ENCODE peak calls at places on chromosomes 3 and 15, in seven cellular contexts. T is AG04449, S is fibroblast of the aortic adventitia, B is H9, W is left lung, P is fibroblast of villous mesenchyme, J is hepatocyte. R is an unnamed sample.

GRCh38 chr15:64009798-64010241 is 36.5 kb downstream of the DAPK2 start:
- DNase-seq in W (no peak), T (no peak), J (no peak), P (no peak), S (peak), B (no peak), R (no peak)

GRCh38 chr3:169931747-169932520 is 20.6 kb downstream of the SAMD7 start:
- DNase-seq in B (no peak), P (no peak), S (no peak), T (no peak), W (no peak), J (no peak), R (peak)

GRCh38 chr3:77815467-77815866 is 775.6 kb downstream of the ROBO2 start:
- DNase-seq in B (peak), W (no peak), P (no peak), J (no peak), S (no peak), T (no peak), R (no peak)

GRCh38 chr15:71565636-71566160 is 244.7 kb upstream of the NR2E3 start:
- DNase-seq in J (no peak), S (no peak), B (no peak), W (no peak), P (peak), T (no peak), R (no peak)

GRCh38 chr15:101294731-101295606 is at the start of gene SNRPA1:
- DNase-seq in P (peak), S (peak), W (peak), T (peak), B (peak), J (peak), R (peak)

GRCh38 chr3:116939091-116939490 is 229.5 kb downstream of the TUSC7 start:
- DNase-seq in T (no peak), W (no peak), S (no peak), B (peak), J (no peak), P (no peak), R (no peak)

GRCh38 chr3:46312996-46313395 is 40.9 kb upstream of the CCR2 start:
- DNase-seq in W (peak), J (peak), T (no peak), P (peak), B (no peak), S (peak), R (no peak)

GRCh38 chr3:129305592-129306091 is 27.0 kb downstream of the HMCES start:
- DNase-seq in S (peak), W (peak), P (peak), T (no peak), J (peak), B (peak), R (peak)

GRCh38 chr15:74799843-74800558 is 12.6 kb upstream of the LMAN1L start:
- DNase-seq in P (peak), B (peak), W (peak), T (no peak), J (peak), S (peak), R (peak)

GRCh38 chr15:92077353-92078080 is 224.0 kb downstream of the SLCO3A1 start:
- DNase-seq in J (peak), W (peak), S (peak), P (peak), T (no peak), B (peak), R (no peak)

GRCh38 chr3:2354702-2355101 is 256.0 kb downstream of the CNTN4 start:
- DNase-seq in S (peak), P (peak), W (no peak), J (peak), B (peak), T (no peak), R (no peak)

GRCh38 chr3:38453075-38453913 is at the start of gene ACVR2B:
- DNase-seq in W (peak), P (peak), T (no peak), J (peak), S (peak), B (peak), R (peak)

GRCh38 chr3:95655363-95655986 is 1158.9 kb upstream of the EPHA6 start:
- DNase-seq in S (no peak), P (no peak), W (no peak), J (no peak), B (no peak), T (no peak), R (no peak)

GRCh38 chr3:57127849-57128566 is 37.1 kb downstream of the IL17RD start:
- DNase-seq in W (no peak), J (peak), S (peak), T (no peak), P (peak), B (no peak), R (no peak)

GRCh38 chr15:22786868-22787698 is 639 bp downstream of the NIPA1 start:
- DNase-seq in T (no peak), W (no peak), P (peak), J (peak), B (peak), S (peak), R (peak)

GRCh38 chr3:153338487-153338886 is 176.5 kb downstream of the RAP2B start:
- DNase-seq in S (peak), P (peak), W (no peak), T (peak), J (no peak), B (no peak), R (no peak)

GRCh38 chr3:111735271-111735758 is 123.8 kb upstream of the PHLDB2 start:
- DNase-seq in J (peak), P (peak), T (peak), S (peak), B (no peak), W (no peak), R (no peak)

DNA sequence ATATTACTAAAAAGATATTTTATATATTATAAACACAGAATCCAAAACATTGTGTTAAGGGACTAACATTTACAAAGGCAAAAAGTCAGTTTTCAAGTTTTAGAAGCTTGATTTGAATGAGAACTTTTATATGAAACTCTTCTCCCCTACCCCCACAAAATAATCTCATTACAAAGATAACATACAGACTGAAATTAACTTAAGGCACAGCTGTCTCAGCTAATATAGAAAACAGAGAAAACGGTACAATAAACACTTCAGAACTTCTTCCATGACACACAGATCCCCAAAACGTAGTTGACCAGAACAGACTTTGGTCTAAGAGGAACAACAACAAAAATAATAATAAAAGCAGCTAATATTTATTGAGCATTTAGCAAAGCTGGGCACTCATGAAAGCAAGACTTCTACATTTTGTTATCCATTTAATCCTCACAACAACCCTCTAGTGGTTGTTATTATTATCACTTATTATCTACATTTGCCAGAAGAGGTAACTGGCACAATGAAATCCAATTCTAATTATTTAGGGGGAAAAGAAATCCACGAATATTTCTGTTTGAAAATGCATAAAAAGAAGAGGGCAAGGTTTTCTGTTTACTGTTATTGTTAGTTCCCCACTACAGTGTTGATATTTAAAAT is 68.1 kb downstream of the PFN2 start:
- DNase-seq in P (no peak), T (no peak), S (peak), B (no peak), J (no peak), W (no peak), R (no peak)
- TF ChIP-seq CTCF in P (peak), T (no peak), S (peak), B (no peak), J (no peak), W (no peak), R (no peak)

GRCh38 chr3:141070727-141071357 is 19.7 kb downstream of the SPSB4 start:
- DNase-seq in W (no peak), S (no peak), J (no peak), B (peak), P (no peak), T (no peak), R (no peak)

GRCh38 chr3:141067559-141067958 is 16.4 kb downstream of the SPSB4 start:
- DNase-seq in W (no peak), S (no peak), J (no peak), B (no peak), T (no peak), P (no peak), R (no peak)

GRCh38 chr3:141071681-141072260 is 20.6 kb downstream of the SPSB4 start:
- DNase-seq in J (no peak), T (no peak), P (no peak), W (no peak), B (no peak), S (no peak), R (no peak)

GRCh38 chr3:141072950-141073349 is 21.8 kb downstream of the SPSB4 start:
- DNase-seq in B (no peak), J (no peak), S (no peak), P (no peak), W (no peak), T (no peak), R (no peak)

DNA sequence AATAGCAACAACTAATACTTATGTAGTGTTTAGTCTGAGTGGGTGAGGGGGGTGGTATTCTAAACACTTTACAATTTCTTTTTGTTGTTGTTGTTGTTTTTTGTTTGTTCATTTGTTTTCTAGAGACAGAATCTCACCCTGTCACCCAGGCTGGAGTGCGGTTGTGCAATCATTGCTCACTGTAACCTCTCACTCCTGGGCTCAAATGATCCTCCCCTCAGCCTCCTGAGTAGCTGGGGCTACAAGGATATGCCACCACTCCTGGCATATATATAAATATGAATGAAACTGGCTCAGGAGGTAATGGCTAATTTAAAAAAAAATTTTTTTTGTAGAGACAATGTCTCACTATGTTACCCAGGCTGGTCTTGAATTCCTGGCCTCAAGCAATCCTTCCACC is 19.1 kb downstream of the SPSB4 start:
- DNase-seq in W (no peak), B (no peak), T (no peak), S (no peak), J (no peak), P (no peak), R (no peak)
- TF ChIP-seq CTCF in W (no peak), B (no peak), T (no peak), S (no peak), J (no peak), P (no peak), R (no peak)

DNA sequence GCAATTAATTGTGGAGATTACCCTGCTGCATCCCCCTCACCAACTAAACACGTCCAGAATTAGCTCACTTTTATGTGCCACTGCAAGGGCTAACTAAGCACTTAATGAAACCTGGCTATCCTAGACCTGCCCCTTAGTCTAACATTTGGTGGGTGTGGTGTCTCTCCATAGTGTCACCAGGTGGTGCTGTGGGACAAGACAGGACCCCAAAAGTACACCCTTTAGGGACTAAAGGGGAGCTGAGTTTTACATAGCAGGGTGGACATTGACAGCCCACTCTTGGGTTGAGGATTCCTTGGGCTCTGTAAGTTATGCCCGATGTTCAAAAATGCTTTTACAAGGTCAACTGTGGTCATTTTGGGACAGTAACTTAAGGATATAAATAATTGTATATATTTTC is 5.7 kb downstream of the DUT start:
- DNase-seq in W (no peak), J (no peak), S (peak), B (peak), P (no peak), T (no peak), R (no peak)
- TF ChIP-seq CTCF in W (no peak), J (peak), S (peak), B (peak), P (peak), T (peak), R (no peak)

DNA sequence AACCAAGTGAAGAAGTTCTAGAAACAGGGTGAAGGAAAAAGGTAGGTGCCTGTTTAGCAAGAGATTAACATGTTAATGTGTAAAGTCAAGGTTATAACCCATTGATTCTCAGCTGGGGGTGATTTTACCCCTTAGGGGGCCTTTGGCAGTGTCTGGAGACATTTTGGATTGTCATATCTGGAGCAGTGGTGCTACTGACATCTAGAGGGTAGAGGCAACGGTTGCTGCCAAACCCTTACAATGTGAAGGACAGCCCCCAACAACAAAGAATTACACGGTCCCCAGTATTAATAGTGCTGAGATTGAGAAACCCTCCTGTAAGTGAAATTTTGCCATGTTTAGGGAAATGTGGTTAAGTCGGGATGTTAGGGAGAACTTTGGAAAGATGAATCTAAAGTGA is 74.7 kb downstream of the CRYBG3 start:
- DNase-seq in W (no peak), S (no peak), J (no peak), B (no peak), P (no peak), T (no peak), R (no peak)
- TF ChIP-seq CTCF in W (no peak), S (no peak), J (no peak), B (peak), P (no peak), T (no peak), R (no peak)

DNA sequence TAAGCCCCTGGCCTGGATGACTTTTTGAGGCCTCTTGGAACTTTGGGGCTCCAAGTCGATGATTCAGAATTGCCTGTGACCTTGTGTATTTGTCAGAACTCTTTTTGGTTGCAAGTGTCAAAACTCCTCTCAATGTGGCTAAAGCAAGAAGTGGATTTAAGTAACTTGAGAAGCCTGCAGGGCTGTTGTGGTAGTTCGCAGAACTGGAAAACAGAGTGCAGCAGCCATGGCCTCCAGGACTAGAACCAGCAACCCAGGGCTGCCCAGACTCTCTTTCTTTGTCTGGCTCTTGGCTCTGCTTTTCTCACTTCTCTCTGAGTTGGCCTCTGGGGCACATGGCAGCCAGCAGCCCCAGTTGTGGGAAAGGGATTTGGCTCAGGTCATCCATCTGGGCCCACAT is 59.0 kb downstream of the BHLHE40 start:
- DNase-seq in S (no peak), J (no peak), P (no peak), T (no peak), B (no peak), W (no peak), R (no peak)
- TF ChIP-seq CTCF in S (no peak), J (no peak), P (no peak), T (no peak), B (no peak), W (no peak), R (no peak)

GRCh38 chr3:194313642-194314430 is 37.3 kb downstream of the CPN2 start:
- DNase-seq in J (no peak), P (no peak), W (no peak), S (peak), B (no peak), T (no peak), R (no peak)
- TF ChIP-seq CTCF in J (no peak), P (no peak), W (no peak), S (no peak), B (peak), T (no peak), R (no peak)